ENCODE peak calls at places on chromosomes 13 and 19, in five cellular contexts. V is GM23338, W is tibial artery, T is heart right ventricle, L is GM12878. A is an unnamed sample. For H3K36me3, the result is how much of the 10 kb centered on the place peaks cover.

GRCh38 chr13:27289016-27289665 is 18.5 kb downstream of the RASL11A start:
- DNase-seq in L (no peak), V (no peak), T (no peak), W (no peak), A (no peak)

GRCh38 chr13:97339019-97339988 is 94.7 kb upstream of the RAP2A start:
- DNase-seq in L (no peak), T (peak), V (no peak), W (peak), A (peak)

GRCh38 chr13:27283906-27284523 is 13.4 kb downstream of the RASL11A start:
- DNase-seq in V (no peak), L (no peak), W (no peak), T (no peak), A (peak)

GRCh38 chr13:112711528-112712265 is 21.9 kb downstream of the ATP11A start:
- DNase-seq in T (peak), L (no peak), W (peak), V (peak), A (peak)

GRCh38 chr13:80340643-80341097 is 256 bp downstream of the SPRY2 start:
- DNase-seq in V (no peak), W (peak), L (no peak), T (peak), A (no peak)

GRCh38 chr13:31772231-31772630 is 32.9 kb downstream of the RXFP2 start:
- DNase-seq in V (no peak), W (no peak), L (no peak), T (no peak), A (peak)

GRCh38 chr19:39858541-39858940 is 12.4 kb upstream of the FBL start:
- DNase-seq in T (no peak), W (no peak), V (peak), L (no peak), A (no peak)

GRCh38 chr13:44365008-44365407 is 8.6 kb upstream of the SERP2 start:
- DNase-seq in T (no peak), L (no peak), W (no peak), V (no peak), A (no peak)

GRCh38 chr13:76637651-76638111 is 248.5 kb downstream of the KCTD12 start:
- DNase-seq in W (no peak), L (no peak), V (no peak), T (no peak), A (no peak)

GRCh38 chr19:6777434-6777833 is 4.9 kb downstream of the VAV1 start:
- DNase-seq in L (no peak), T (no peak), V (no peak), W (no peak), A (no peak)

GRCh38 chr13:57552441-57552840 is 79.1 kb upstream of the PCDH17 start:
- DNase-seq in W (no peak), L (no peak), T (no peak), V (no peak), A (no peak)

GRCh38 chr19:5058456-5059190 is 89.7 kb downstream of the KDM4B start:
- DNase-seq in L (no peak), W (no peak), T (no peak), V (no peak), A (peak)

GRCh38 chr13:39405596-39405995 is 197.4 kb downstream of the LHFPL6 start:
- DNase-seq in T (no peak), V (no peak), W (no peak), L (no peak), A (no peak)

GRCh38 chr13:42924290-42924803 is 67.7 kb downstream of the EPSTI1 start:
- DNase-seq in L (no peak), V (no peak), T (no peak), W (no peak), A (no peak)

GRCh38 chr13:66312312-66313087 is 917.6 kb downstream of the PCDH9 start:
- DNase-seq in V (no peak), L (no peak), W (no peak), T (no peak), A (peak)

GRCh38 chr13:104357672-104358314 is 1291.6 kb upstream of the SLC10A2 start:
- DNase-seq in W (no peak), T (no peak), L (no peak), V (no peak), A (no peak)

GRCh38 chr13:79674765-79675515 is 194.0 kb downstream of the NDFIP2 start:
- DNase-seq in W (no peak), V (no peak), T (no peak), L (no peak), A (no peak)

GRCh38 chr13:71021810-71022422 is 845.1 kb downstream of the DACH1 start:
- DNase-seq in T (no peak), L (no peak), W (no peak), V (no peak), A (no peak)

GRCh38 chr19:4172861-4173473 is 9.4 kb downstream of the SIRT6 start:
- DNase-seq in W (no peak), V (peak), T (peak), L (no peak), A (peak)

GRCh38 chr13:113652404-113653263 is 5.4 kb downstream of the ATP4B start:
- DNase-seq in T (no peak), L (no peak), W (peak), V (no peak), A (no peak)

GRCh38 chr19:52206481-52206880 is 16.6 kb downstream of the PPP2R1A start:
- DNase-seq in T (peak), W (no peak), L (no peak), V (no peak), A (no peak)

GRCh38 chr19:51709575-51709974 is 14.2 kb downstream of the HAS1 start:
- DNase-seq in V (no peak), L (no peak), W (no peak), T (no peak), A (no peak)

GRCh38 chr19:12657966-12658365 is 8.6 kb downstream of the MAN2B1 start:
- DNase-seq in L (no peak), T (no peak), V (no peak), W (no peak), A (no peak)

GRCh38 chr13:80339841-80340642 is 884 bp downstream of the SPRY2 start:
- DNase-seq in T (peak), L (no peak), V (peak), W (peak), A (peak)

GRCh38 chr13:27011661-27012060 is 159.9 kb downstream of the USP12 start:
- DNase-seq in T (no peak), L (no peak), V (no peak), W (no peak), A (no peak)

GRCh38 chr13:52652980-52653303 is 306 bp downstream of the SUGT1 start:
- DNase-seq in V (no peak), W (no peak), L (no peak), T (no peak), A (no peak)

GRCh38 chr19:6270822-6271221 is 9.0 kb downstream of the MLLT1 start:
- DNase-seq in L (no peak), W (no peak), T (no peak), V (no peak), A (no peak)

GRCh38 chr13:107770541-107770940 is 444.8 kb downstream of the LIG4 start:
- DNase-seq in L (no peak), T (no peak), V (peak), W (no peak), A (no peak)

GRCh38 chr19:58252102-58252685 is 23.5 kb downstream of the ZNF544 start:
- DNase-seq in T (no peak), W (no peak), V (peak), L (no peak), A (no peak)
- H3K36me3 ChIP-seq in T (half or more), W (half or more), V (half or more), L (half or more), A (under half)

DNA sequence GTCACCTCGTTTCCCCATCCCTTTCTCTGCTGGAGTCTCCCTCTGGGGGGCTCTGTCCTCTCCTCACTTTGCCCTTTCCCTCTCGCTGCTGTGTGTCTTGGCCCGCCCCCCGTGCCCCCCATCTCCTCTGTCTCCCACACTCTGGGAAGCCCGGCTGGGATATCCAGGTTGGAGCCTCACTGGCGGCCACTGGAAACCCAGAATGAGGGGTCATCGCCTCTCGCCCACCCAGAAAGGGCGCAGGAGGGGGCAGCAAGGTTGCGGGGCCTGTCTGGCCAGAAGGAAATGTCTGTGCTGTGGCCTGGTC is 15.6 kb downstream of the CCDC97 start:
- DNase-seq in V (no peak), T (no peak), L (no peak), W (no peak), A (no peak)
- H3K4me3 ChIP-seq in V (peak), T (no peak), L (no peak), W (peak), A (peak)

GRCh38 chr13:33181264-33181663 is 104.3 kb downstream of the STARD13 start:
- DNase-seq in L (no peak), T (no peak), W (no peak), V (no peak), A (no peak)

GRCh38 chr13:33178197-33178699 is 107.3 kb downstream of the STARD13 start:
- DNase-seq in W (no peak), L (no peak), V (no peak), T (no peak), A (no peak)

GRCh38 chr13:33182729-33183128 is 102.8 kb downstream of the STARD13 start:
- DNase-seq in L (no peak), T (no peak), V (no peak), W (no peak), A (no peak)

GRCh38 chr13:33179463-33179862 is 106.1 kb downstream of the STARD13 start:
- DNase-seq in T (no peak), W (no peak), L (no peak), V (peak), A (no peak)

DNA sequence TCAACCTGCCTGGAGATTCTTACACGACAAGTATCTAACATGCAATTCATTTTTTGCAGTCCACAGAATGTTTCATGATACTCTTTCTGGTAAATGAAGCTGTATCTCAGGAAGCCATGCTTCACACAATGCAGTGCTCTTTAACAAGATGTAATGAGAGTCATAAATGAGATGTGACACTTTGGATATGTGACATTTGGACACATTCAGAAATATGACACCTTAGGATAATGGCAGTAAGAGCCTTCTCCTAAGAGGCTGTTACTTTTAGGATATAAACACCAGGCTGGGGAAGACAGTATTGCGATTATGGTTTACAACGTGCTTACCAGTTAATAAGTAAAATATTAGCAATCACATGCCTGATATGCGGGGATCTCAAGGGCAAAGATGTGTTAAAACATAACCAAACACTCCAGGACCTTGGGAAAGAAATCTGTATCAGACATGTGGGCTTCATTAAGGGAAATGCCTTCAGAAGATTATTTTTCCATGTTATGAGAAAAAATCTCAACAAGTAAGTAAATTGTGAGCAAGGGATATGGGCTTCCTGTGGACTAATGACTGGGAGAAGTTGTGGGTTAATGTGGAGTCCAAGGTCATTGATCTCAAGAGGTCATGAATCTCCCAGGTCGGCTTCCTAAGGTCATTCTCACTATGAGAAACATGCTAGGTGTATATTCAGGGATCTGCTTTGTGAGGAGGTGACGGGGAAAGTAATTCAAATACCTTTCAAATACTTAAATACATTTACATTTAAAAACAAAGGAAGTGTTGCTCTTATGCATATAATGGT is 105.3 kb downstream of the STARD13 start:
- DNase-seq in T (no peak), L (no peak), V (peak), W (no peak), A (no peak)
- H3K36me3 ChIP-seq in T (under half), L (under half), V (under half), W (under half), A (under half)

DNA sequence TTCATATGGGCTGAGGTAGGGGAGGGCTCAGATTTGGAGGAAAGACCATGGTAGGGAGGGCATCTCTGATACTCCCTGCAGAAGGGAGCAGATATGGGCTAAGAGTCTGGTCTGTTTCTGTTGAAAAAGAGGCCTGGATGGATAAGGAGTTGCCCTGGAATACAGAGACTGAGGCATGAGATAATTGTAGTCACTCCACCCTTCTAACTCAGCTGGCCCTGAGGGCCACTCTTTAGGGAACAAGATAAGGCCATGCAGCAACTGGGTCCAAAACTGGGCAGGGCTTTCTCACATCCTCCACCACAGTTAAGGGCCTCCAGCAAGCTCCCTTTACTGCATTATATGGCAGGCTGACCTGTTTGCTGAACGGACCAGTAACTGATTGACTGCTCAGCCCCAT is 1.3 kb downstream of the ZNF749 start:
- DNase-seq in W (no peak), T (no peak), L (no peak), V (no peak), A (no peak)
- H3K4me3 ChIP-seq in W (no peak), T (no peak), L (peak), V (peak), A (peak)

DNA sequence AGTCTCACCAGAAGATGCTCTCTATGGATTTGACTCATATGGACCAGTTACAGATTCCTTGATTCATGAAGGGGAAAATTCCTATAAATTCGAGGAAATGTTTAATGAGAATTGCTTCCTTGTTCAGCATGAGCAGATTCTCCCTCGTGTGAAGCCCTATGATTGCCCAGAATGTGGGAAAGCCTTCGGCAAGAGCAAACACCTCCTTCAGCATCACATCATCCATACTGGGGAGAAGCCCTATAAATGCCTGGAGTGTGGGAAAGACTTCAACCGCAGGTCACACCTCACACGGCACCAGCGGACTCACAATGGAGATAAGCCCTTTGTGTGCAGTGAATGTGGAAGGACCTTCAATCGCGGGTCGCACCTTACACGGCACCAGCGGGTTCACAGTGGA is 10.7 kb downstream of the ZNF460 start:
- DNase-seq in L (no peak), V (no peak), T (no peak), W (no peak), A (no peak)
- H3K36me3 ChIP-seq in L (half or more), V (half or more), T (half or more), W (half or more), A (half or more)

GRCh38 chr13:47298506-47298905 is 401.7 kb upstream of the HTR2A start:
- DNase-seq in L (no peak), V (no peak), T (no peak), W (no peak), A (no peak)

GRCh38 chr13:47303626-47304025 is 406.8 kb upstream of the HTR2A start:
- DNase-seq in W (no peak), V (no peak), L (no peak), T (no peak), A (no peak)

GRCh38 chr13:47294691-47295090 is 397.8 kb upstream of the HTR2A start:
- DNase-seq in W (no peak), V (no peak), T (no peak), L (no peak), A (no peak)

DNA sequence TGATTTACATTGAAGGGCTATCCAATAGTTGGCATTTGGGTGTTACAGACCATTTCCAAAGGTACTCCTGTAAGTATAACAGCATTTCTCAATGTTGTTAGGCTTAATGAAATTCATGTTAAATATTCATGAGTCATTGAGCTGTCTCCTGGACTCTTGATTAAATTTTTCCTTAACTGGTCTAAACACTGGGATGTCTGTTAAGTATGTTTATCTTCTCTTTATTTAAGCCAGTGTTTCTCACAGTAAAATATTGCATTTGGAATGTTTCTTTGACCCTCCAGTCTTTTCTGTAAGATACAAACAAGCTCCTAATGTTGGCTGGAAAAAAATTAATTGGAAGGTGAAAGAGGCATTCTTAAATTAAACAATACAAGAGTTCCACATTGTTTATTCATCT is 402.5 kb upstream of the HTR2A start:
- DNase-seq in L (no peak), T (no peak), W (no peak), V (no peak), A (no peak)
- H3K4me3 ChIP-seq in L (no peak), T (no peak), W (no peak), V (no peak), A (no peak)